ENCODE peak calls at places on chromosomes 2 and 18, in five cellular contexts. P is HCT116, A is PC-3, F is upper lobe of left lung, J is dorsolateral prefrontal cortex. C is an unnamed sample.

GRCh38 chr2:72676341-72677025 is 149.3 kb downstream of the EXOC6B start:
- DNase-seq in P (no peak), A (no peak), F (no peak), J (no peak), C (no peak)

GRCh38 chr2:169946546-169946945 is 119.3 kb downstream of the UBR3 start:
- DNase-seq in P (no peak), A (no peak), F (no peak), J (no peak), C (no peak)

GRCh38 chr2:142874293-142874814 is 3.1 kb upstream of the KYNU start:
- DNase-seq in P (no peak), A (peak), F (no peak), J (no peak), C (no peak)

GRCh38 chr2:157304811-157305712 is 20.6 kb downstream of the ERMN start:
- DNase-seq in P (no peak), A (peak), F (no peak), J (no peak), C (no peak)

GRCh38 chr2:38960609-38961320 is 71.1 kb downstream of the ARHGEF33 start:
- DNase-seq in P (no peak), A (no peak), F (no peak), J (no peak), C (no peak)

GRCh38 chr2:226703501-226703900 is 96.1 kb downstream of the IRS1 start:
- DNase-seq in P (no peak), A (no peak), F (no peak), J (no peak), C (no peak)

GRCh38 chr2:158894078-158894477 is 74.4 kb upstream of the TANC1 start:
- DNase-seq in P (no peak), A (peak), F (no peak), J (no peak), C (no peak)

GRCh38 chr2:221323513-221323912 is 248.6 kb downstream of the EPHA4 start:
- DNase-seq in P (no peak), A (no peak), F (no peak), J (no peak), C (no peak)

GRCh38 chr2:85799215-85799956 is 45.6 kb downstream of the ATOH8 start:
- DNase-seq in P (peak), A (peak), F (peak), J (no peak), C (no peak)

GRCh38 chr2:1972428-1972827 is 228.1 kb upstream of the PXDN start:
- DNase-seq in P (no peak), A (peak), F (no peak), J (peak), C (no peak)

GRCh38 chr2:6080837-6081541 is 388.8 kb downstream of the SOX11 start:
- DNase-seq in P (no peak), A (no peak), F (peak), J (no peak), C (no peak)

GRCh38 chr2:237471457-237472186 is 15.4 kb upstream of the MLPH start:
- DNase-seq in P (peak), A (peak), F (no peak), J (no peak), C (no peak)

GRCh38 chr2:33475381-33476099 is 909 bp upstream of the RASGRP3 start:
- DNase-seq in P (peak), A (peak), F (no peak), J (peak), C (peak)

GRCh38 chr2:41400057-41400665 is 647.7 kb upstream of the PKDCC start:
- DNase-seq in P (no peak), A (peak), F (no peak), J (no peak), C (no peak)

GRCh38 chr2:48727560-48727959 is 28.0 kb downstream of the LHCGR start:
- DNase-seq in P (no peak), A (peak), F (no peak), J (no peak), C (no peak)

GRCh38 chr2:21715865-21716264 is 592.1 kb downstream of the TDRD15 start:
- DNase-seq in P (no peak), A (no peak), F (no peak), J (no peak), C (no peak)

GRCh38 chr2:110173523-110173922 is 31.3 kb downstream of the NPHP1 start:
- DNase-seq in P (no peak), A (peak), F (no peak), J (no peak), C (no peak)

GRCh38 chr2:187528042-187528441 is 26.2 kb downstream of the TFPI start:
- DNase-seq in P (no peak), A (no peak), F (no peak), J (no peak), C (no peak)

GRCh38 chr18:74499633-74500032 is 3.5 kb downstream of the CNDP2 start:
- DNase-seq in P (no peak), A (peak), F (no peak), J (no peak), C (no peak)

GRCh38 chr2:70709746-70710145 is 58.3 kb downstream of the ADD2 start:
- DNase-seq in P (no peak), A (no peak), F (no peak), J (no peak), C (no peak)

GRCh38 chr2:35199298-35199697 is 1156.3 kb upstream of the CRIM1 start:
- DNase-seq in P (no peak), A (peak), F (no peak), J (no peak), C (no peak)

GRCh38 chr2:238142382-238143205 is 4.1 kb downstream of the KLHL30 start:
- DNase-seq in P (no peak), A (no peak), F (peak), J (no peak), C (no peak)

GRCh38 chr18:35029103-35029502 is 12.1 kb upstream of the MAPRE2 start:
- DNase-seq in P (no peak), A (no peak), F (no peak), J (no peak), C (no peak)

GRCh38 chr2:240244543-240244942 is 104.1 kb upstream of the OTOS start:
- DNase-seq in P (no peak), A (no peak), F (no peak), J (no peak), C (no peak)

GRCh38 chr2:16482485-16482884 is 183.1 kb downstream of the CYRIA start:
- DNase-seq in P (no peak), A (no peak), F (no peak), J (no peak), C (no peak)

DNA sequence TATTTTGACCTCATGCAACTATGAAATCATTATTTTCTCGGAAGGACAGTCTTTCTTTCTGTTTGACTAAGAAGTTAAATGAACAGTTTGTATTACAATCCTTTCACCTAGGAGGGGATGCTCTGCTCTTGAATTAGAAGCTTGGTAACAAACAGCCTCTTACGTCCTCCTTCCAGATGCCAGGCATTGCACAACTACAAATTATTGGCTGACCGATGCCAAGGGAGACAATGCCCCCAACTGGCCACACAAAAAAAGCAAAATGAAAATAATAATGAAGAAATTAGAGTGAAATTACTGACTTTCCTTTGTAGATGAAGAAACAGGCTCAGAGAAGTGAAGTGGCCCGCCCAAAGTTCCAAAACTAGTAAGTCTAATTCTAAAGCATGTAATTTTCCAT is 177.9 kb downstream of the CYRIA start:
- DNase-seq in P (no peak), A (peak), F (no peak), J (no peak), C (no peak)
- TF ChIP-seq CTCF in P (peak), A (peak), F (peak), J (peak), C (peak)

GRCh38 chr2:218399391-218400166 is at the start of gene CTDSP1:
- DNase-seq in P (peak), A (peak), F (peak), J (peak), C (peak)
- TF ChIP-seq CTCF in P (no peak), A (no peak), F (peak), J (no peak), C (no peak)

GRCh38 chr18:48317781-48318381 is 91.3 kb downstream of the ZBTB7C start:
- DNase-seq in P (no peak), A (no peak), F (no peak), J (no peak), C (no peak)
- TF ChIP-seq CTCF in P (peak), A (no peak), F (no peak), J (peak), C (peak)

GRCh38 chr2:208148803-208149202 is 2.8 kb upstream of the CRYGB start:
- DNase-seq in P (no peak), A (peak), F (no peak), J (no peak), C (no peak)
- TF ChIP-seq CTCF in P (peak), A (peak), F (no peak), J (peak), C (peak)

DNA sequence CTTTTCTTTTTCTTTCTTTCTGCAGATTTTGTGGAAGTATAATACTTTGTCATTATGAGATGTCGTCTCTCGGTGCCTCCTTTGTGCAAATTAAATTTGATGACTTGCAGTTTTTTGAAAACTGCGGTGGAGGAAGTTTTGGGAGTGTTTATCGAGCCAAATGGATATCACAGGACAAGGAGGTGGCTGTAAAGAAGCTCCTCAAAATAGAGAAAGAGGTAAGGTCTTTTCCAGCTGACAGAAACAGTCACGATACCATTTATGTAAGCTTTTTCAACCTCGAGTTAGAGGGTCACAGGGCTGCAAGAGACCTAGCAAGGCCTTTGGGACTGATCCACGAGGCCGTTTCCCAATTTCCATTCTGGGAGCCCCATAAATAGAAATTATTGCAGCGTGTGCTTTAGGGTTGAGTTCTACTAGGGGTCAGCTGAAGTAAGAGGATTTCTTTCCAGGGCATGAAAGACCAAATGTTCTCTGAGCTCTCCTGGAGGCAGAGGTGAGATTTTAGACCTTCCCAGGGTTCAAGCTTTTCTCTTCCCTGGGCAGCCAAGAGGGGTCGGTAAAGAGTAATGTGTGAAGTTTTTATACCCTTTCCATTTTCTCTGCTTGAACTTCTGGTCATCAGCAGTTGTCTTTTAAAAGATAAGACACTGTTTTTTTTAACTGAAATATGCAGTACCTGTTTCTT is 15.5 kb downstream of the MAP3K20 start:
- DNase-seq in P (no peak), A (no peak), F (no peak), J (no peak), C (no peak)
- TF ChIP-seq CTCF in P (peak), A (no peak), F (no peak), J (no peak), C (peak)

DNA sequence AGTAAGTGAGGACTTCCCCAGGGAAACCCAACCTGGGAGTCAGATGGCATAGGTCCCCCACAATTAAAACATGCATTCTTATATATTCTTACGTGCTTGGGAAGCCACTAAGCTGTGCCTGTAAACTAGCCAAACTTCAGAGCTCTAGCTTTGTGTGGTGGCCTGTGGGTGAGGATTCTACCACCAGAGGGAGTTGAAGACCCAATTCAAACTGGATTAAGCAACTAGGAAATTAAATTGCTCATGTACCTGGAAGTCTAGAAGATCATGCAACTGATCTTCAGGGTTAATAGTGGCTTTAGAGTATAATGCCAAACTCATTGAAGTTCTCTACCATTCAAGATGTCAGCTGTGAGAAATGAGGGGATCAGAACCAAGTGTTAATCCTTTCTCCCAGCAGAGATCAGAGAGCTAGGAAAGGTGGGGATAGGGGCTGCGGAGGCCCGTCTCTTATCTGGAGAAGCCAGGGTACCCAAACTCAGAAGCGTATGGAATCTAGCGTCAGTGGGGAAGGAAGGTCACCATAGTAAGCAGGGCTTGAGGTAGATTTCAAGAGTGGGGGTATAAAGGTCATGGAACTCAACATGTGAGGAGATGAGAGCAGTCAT is 53.2 kb upstream of the CCDC85A start:
- DNase-seq in P (peak), A (peak), F (no peak), J (peak), C (no peak)
- TF ChIP-seq CTCF in P (peak), A (peak), F (peak), J (peak), C (peak)

GRCh38 chr18:42052137-42052708 is 97.2 kb downstream of the PIK3C3 start:
- DNase-seq in P (no peak), A (peak), F (no peak), J (no peak), C (no peak)
- TF ChIP-seq CTCF in P (peak), A (peak), F (no peak), J (peak), C (peak)

GRCh38 chr2:17148298-17149228 is 369.7 kb downstream of the RAD51AP2 start:
- DNase-seq in P (peak), A (no peak), F (no peak), J (no peak), C (no peak)
- TF ChIP-seq CTCF in P (peak), A (peak), F (no peak), J (peak), C (peak)